ENCODE peak calls at places on chromosomes 12 and 14, in four cellular contexts. One of them, this sample, is unnamed.

GRCh38 chr14:21069388-21070082 is 569 bp upstream of the ARHGEF40 start:
- DNase-seq in foreskin fibroblast: peak; percentile 58
- DNase-seq in LHCN-M2: peak; percentile 20
- DNase-seq in mucosa of gallbladder: no peak
- DNase-seq in this sample: no peak

GRCh38 chr14:23364604-23365352 is at the start of gene EFS:
- DNase-seq in LHCN-M2: no peak
- DNase-seq in foreskin fibroblast: peak; percentile 15
- DNase-seq in mucosa of gallbladder: no peak
- DNase-seq in this sample: no peak

GRCh38 chr12:89470741-89471504 is 53.7 kb downstream of the GALNT4 start:
- DNase-seq in foreskin fibroblast: peak; percentile 73
- DNase-seq in mucosa of gallbladder: no peak
- DNase-seq in LHCN-M2: peak; percentile 56
- DNase-seq in this sample: peak; percentile 33

GRCh38 chr12:100376166-100376565 is 19.3 kb downstream of the SLC17A8 start:
- DNase-seq in foreskin fibroblast: no peak
- DNase-seq in mucosa of gallbladder: peak; percentile 50
- DNase-seq in LHCN-M2: no peak
- DNase-seq in this sample: no peak

GRCh38 chr12:10732554-10732953 is 9.4 kb upstream of the YBX3 start:
- DNase-seq in LHCN-M2: no peak
- DNase-seq in foreskin fibroblast: peak; percentile 22
- DNase-seq in mucosa of gallbladder: no peak
- DNase-seq in this sample: no peak

GRCh38 chr12:12086331-12086730 is 15.6 kb downstream of the BCL2L14 start:
- DNase-seq in LHCN-M2: no peak
- DNase-seq in foreskin fibroblast: no peak
- DNase-seq in mucosa of gallbladder: no peak
- DNase-seq in this sample: no peak

GRCh38 chr12:15796493-15797141 is 7.4 kb upstream of the EPS8 start:
- DNase-seq in mucosa of gallbladder: peak; percentile 39
- DNase-seq in foreskin fibroblast: peak; percentile 92
- DNase-seq in LHCN-M2: peak; percentile 95
- DNase-seq in this sample: no peak

GRCh38 chr12:121245951-121246350 is 36.0 kb downstream of the P2RX4 start:
- DNase-seq in foreskin fibroblast: no peak
- DNase-seq in LHCN-M2: no peak
- DNase-seq in mucosa of gallbladder: no peak
- DNase-seq in this sample: no peak

GRCh38 chr14:92135269-92135668 is 13.5 kb downstream of the CPSF2 start:
- DNase-seq in mucosa of gallbladder: no peak
- DNase-seq in foreskin fibroblast: peak; percentile 55
- DNase-seq in LHCN-M2: peak; percentile 22
- DNase-seq in this sample: peak; percentile 48

GRCh38 chr14:28785096-28785952 is 18.7 kb downstream of the FOXG1 start:
- DNase-seq in foreskin fibroblast: peak; percentile 46
- DNase-seq in LHCN-M2: peak; percentile 10
- DNase-seq in mucosa of gallbladder: no peak
- DNase-seq in this sample: peak; percentile 2

GRCh38 chr12:50220357-50221061 is 53.3 kb upstream of the CERS5 start:
- DNase-seq in foreskin fibroblast: peak; percentile 75
- DNase-seq in mucosa of gallbladder: no peak
- DNase-seq in LHCN-M2: peak; percentile 67
- DNase-seq in this sample: peak; percentile 63

GRCh38 chr12:47763481-47764344 is 5.0 kb upstream of the RAPGEF3 start:
- DNase-seq in foreskin fibroblast: no peak
- DNase-seq in mucosa of gallbladder: no peak
- DNase-seq in LHCN-M2: no peak
- DNase-seq in this sample: no peak

GRCh38 chr12:1880153-1880845 is 38.2 kb downstream of the CACNA2D4 start:
- DNase-seq in mucosa of gallbladder: no peak
- DNase-seq in foreskin fibroblast: no peak
- DNase-seq in LHCN-M2: no peak
- DNase-seq in this sample: no peak

GRCh38 chr14:99331796-99332195 is 59.8 kb upstream of the BCL11B start:
- DNase-seq in foreskin fibroblast: no peak
- DNase-seq in mucosa of gallbladder: no peak
- DNase-seq in LHCN-M2: no peak
- DNase-seq in this sample: no peak

GRCh38 chr12:62519043-62519442 is 52.4 kb downstream of the MON2 start:
- DNase-seq in foreskin fibroblast: no peak
- DNase-seq in LHCN-M2: no peak
- DNase-seq in mucosa of gallbladder: no peak
- DNase-seq in this sample: no peak

GRCh38 chr12:32822344-32822743 is 66.6 kb upstream of the YARS2 start:
- DNase-seq in foreskin fibroblast: no peak
- DNase-seq in mucosa of gallbladder: no peak
- DNase-seq in LHCN-M2: no peak
- DNase-seq in this sample: no peak

GRCh38 chr12:74171478-74171909 is 366.1 kb upstream of the ATXN7L3B start:
- DNase-seq in LHCN-M2: no peak
- DNase-seq in foreskin fibroblast: no peak
- DNase-seq in mucosa of gallbladder: no peak
- DNase-seq in this sample: no peak

GRCh38 chr14:20356422-20356821 is 13.0 kb downstream of the PARP2 start:
- DNase-seq in foreskin fibroblast: peak; percentile 13
- DNase-seq in mucosa of gallbladder: no peak
- DNase-seq in LHCN-M2: no peak
- DNase-seq in this sample: no peak

GRCh38 chr14:54856152-54856551 is 46.5 kb downstream of the GCH1 start:
- DNase-seq in foreskin fibroblast: no peak
- DNase-seq in mucosa of gallbladder: no peak
- DNase-seq in LHCN-M2: no peak
- DNase-seq in this sample: no peak

GRCh38 chr14:51846631-51847488 is 13.6 kb upstream of the GNG2 start:
- DNase-seq in mucosa of gallbladder: peak; percentile 67
- DNase-seq in LHCN-M2: peak; percentile 31
- DNase-seq in foreskin fibroblast: peak; percentile 18
- DNase-seq in this sample: no peak

GRCh38 chr12:107845226-107845979 is 70.9 kb downstream of the ASCL4 start:
- DNase-seq in foreskin fibroblast: no peak
- DNase-seq in mucosa of gallbladder: no peak
- DNase-seq in LHCN-M2: no peak
- DNase-seq in this sample: no peak